ENCODE peak calls at places on chromosomes 13 and 19, in six cellular contexts. One of them, this sample, is unnamed.

GRCh38 chr19:45887311-45887710 is 1.4 kb upstream of the IRF2BP1 start:
- DNase-seq in heart right ventricle: no peak
- DNase-seq in aorta: no peak
- DNase-seq in coronary artery: no peak
- DNase-seq in uterus: peak; percentile 72
- DNase-seq in IMR-90: no peak
- DNase-seq in this sample: no peak

GRCh38 chr19:47726467-47726866 is 13.2 kb downstream of the EHD2 start:
- DNase-seq in IMR-90: peak; percentile 76
- DNase-seq in uterus: no peak
- DNase-seq in heart right ventricle: no peak
- DNase-seq in aorta: no peak
- DNase-seq in coronary artery: no peak
- DNase-seq in this sample: no peak

GRCh38 chr19:48194041-48194871 is 23.8 kb downstream of the ZSWIM9 start:
- DNase-seq in heart right ventricle: no peak
- DNase-seq in coronary artery: no peak
- DNase-seq in IMR-90: peak; percentile 7
- DNase-seq in aorta: no peak
- DNase-seq in uterus: no peak
- DNase-seq in this sample: no peak

GRCh38 chr13:106417467-106418110 is 117.9 kb downstream of the EFNB2 start:
- DNase-seq in coronary artery: no peak
- DNase-seq in IMR-90: no peak
- DNase-seq in uterus: no peak
- DNase-seq in heart right ventricle: no peak
- DNase-seq in aorta: no peak
- DNase-seq in this sample: no peak

GRCh38 chr19:50486823-50487515 is 10.3 kb upstream of the GARIN5A start:
- DNase-seq in heart right ventricle: no peak
- DNase-seq in uterus: no peak
- DNase-seq in aorta: no peak
- DNase-seq in IMR-90: peak; percentile 19
- DNase-seq in coronary artery: no peak
- DNase-seq in this sample: no peak

GRCh38 chr19:49348305-49349188 is 13.3 kb downstream of the CD37 start:
- DNase-seq in coronary artery: no peak
- DNase-seq in aorta: no peak
- DNase-seq in heart right ventricle: no peak
- DNase-seq in IMR-90: no peak
- DNase-seq in uterus: no peak
- DNase-seq in this sample: no peak

GRCh38 chr13:46575843-46576242 is 22.9 kb downstream of the LRCH1 start:
- DNase-seq in heart right ventricle: no peak
- DNase-seq in coronary artery: no peak
- DNase-seq in IMR-90: peak; percentile 89
- DNase-seq in uterus: no peak
- DNase-seq in aorta: no peak
- DNase-seq in this sample: peak; percentile 63

GRCh38 chr19:55115446-55116065 is 1.9 kb downstream of the PPP1R12C start:
- DNase-seq in IMR-90: peak; percentile 62
- DNase-seq in heart right ventricle: no peak
- DNase-seq in coronary artery: no peak
- DNase-seq in aorta: no peak
- DNase-seq in uterus: peak; percentile 50
- DNase-seq in this sample: no peak

GRCh38 chr13:110528371-110528770 is 33.2 kb downstream of the RAB20 start:
- DNase-seq in aorta: peak; percentile 39
- DNase-seq in uterus: no peak
- DNase-seq in heart right ventricle: no peak
- DNase-seq in coronary artery: no peak
- DNase-seq in IMR-90: peak; percentile 64
- DNase-seq in this sample: no peak

GRCh38 chr19:4568884-4569283 is 9.4 kb upstream of the SEMA6B start:
- DNase-seq in coronary artery: no peak
- DNase-seq in uterus: no peak
- DNase-seq in aorta: no peak
- DNase-seq in IMR-90: no peak
- DNase-seq in heart right ventricle: no peak
- DNase-seq in this sample: no peak

GRCh38 chr19:28482221-28482620 is 730.7 kb downstream of the UQCRFS1 start:
- DNase-seq in IMR-90: no peak
- DNase-seq in coronary artery: no peak
- DNase-seq in uterus: no peak
- DNase-seq in aorta: no peak
- DNase-seq in heart right ventricle: no peak
- DNase-seq in this sample: no peak

GRCh38 chr13:43285891-43286602 is 262.7 kb downstream of the DNAJC15 start:
- DNase-seq in IMR-90: peak; percentile 68
- DNase-seq in aorta: no peak
- DNase-seq in heart right ventricle: no peak
- DNase-seq in coronary artery: no peak
- DNase-seq in uterus: no peak
- DNase-seq in this sample: no peak

GRCh38 chr13:100203696-100204367 is 114.9 kb downstream of the PCCA start:
- DNase-seq in coronary artery: no peak
- DNase-seq in aorta: no peak
- DNase-seq in uterus: no peak
- DNase-seq in IMR-90: peak; percentile 78
- DNase-seq in heart right ventricle: no peak
- DNase-seq in this sample: no peak

GRCh38 chr19:53958168-53958571 is 4.6 kb upstream of the CACNG8 start:
- DNase-seq in uterus: no peak
- DNase-seq in aorta: no peak
- DNase-seq in coronary artery: no peak
- DNase-seq in IMR-90: no peak
- DNase-seq in heart right ventricle: no peak
- DNase-seq in this sample: no peak

GRCh38 chr19:56942749-56943148 is 102.2 kb upstream of the PEG3 start:
- DNase-seq in uterus: peak; percentile 38
- DNase-seq in IMR-90: no peak
- DNase-seq in aorta: peak; percentile 59
- DNase-seq in coronary artery: peak; percentile 79
- DNase-seq in heart right ventricle: peak; percentile 36
- DNase-seq in this sample: no peak

GRCh38 chr13:41587490-41587889 is 130.1 kb downstream of the RGCC start:
- DNase-seq in heart right ventricle: no peak
- DNase-seq in IMR-90: no peak
- DNase-seq in uterus: no peak
- DNase-seq in aorta: no peak
- DNase-seq in coronary artery: no peak
- DNase-seq in this sample: no peak

GRCh38 chr19:53771133-53771532 is 53.0 kb downstream of the NLRP12 start:
- DNase-seq in uterus: no peak
- DNase-seq in IMR-90: no peak
- DNase-seq in coronary artery: no peak
- DNase-seq in aorta: no peak
- DNase-seq in heart right ventricle: no peak
- DNase-seq in this sample: no peak

GRCh38 chr13:64453831-64454230 is 2776.3 kb downstream of the PCDH9 start:
- DNase-seq in uterus: no peak
- DNase-seq in IMR-90: peak; percentile 1
- DNase-seq in heart right ventricle: no peak
- DNase-seq in aorta: no peak
- DNase-seq in coronary artery: no peak
- DNase-seq in this sample: no peak

GRCh38 chr13:83355042-83355441 is 527.2 kb downstream of the SLITRK1 start:
- DNase-seq in aorta: no peak
- DNase-seq in IMR-90: no peak
- DNase-seq in heart right ventricle: no peak
- DNase-seq in uterus: no peak
- DNase-seq in coronary artery: no peak
- DNase-seq in this sample: no peak

GRCh38 chr19:33434886-33435705 is 61.6 kb downstream of the CEBPG start:
- DNase-seq in uterus: no peak
- DNase-seq in aorta: peak; percentile 31
- DNase-seq in coronary artery: no peak
- DNase-seq in IMR-90: peak; percentile 32
- DNase-seq in heart right ventricle: no peak
- DNase-seq in this sample: no peak

DNA sequence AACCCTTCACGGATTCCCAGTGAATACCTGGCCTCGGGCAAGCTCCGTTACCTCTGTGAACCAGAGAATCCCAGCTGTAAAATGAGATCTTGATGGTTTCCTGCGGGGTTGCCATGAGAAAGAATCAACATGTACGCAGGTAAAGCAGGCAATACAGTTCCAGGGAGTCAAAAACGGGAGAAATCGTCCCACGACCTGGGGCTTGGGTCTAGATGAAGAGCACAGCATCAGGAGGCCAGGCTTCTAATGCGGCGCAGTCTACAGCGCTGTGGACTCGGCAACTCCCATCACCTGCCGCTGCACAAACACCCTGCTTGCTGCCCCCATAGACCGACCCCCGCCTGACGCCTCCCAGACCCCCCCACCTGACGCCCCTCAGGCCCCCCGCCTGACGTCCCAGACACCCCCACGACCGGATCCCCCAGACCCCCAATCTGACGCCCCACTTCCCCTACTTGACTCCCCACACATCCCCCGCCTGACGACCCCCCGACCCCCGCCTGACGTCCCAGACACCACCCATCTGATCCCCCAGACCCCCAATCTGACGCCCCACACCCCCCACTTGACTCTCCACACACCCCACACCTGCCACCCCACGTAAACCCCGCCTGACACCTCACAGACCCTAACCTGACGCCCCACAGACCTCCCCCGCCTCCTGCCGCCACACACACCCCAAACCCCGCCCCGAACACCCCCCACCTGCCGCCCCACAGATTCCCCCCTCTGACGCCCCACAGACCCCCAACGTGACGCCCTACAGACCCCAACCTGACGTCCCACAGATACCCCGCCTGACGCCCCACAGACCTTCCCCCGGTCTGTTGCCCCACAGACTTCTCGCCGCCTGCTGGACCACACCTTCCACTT is 589 bp downstream of the LIG4 start:
- DNase-seq in uterus: no peak
- DNase-seq in heart right ventricle: peak; percentile 17
- DNase-seq in IMR-90: no peak
- DNase-seq in aorta: peak; percentile 55
- DNase-seq in coronary artery: no peak
- DNase-seq in this sample: no peak
- H3K4me3 ChIP-seq in uterus: peak overlapping the region; percentile 40
- H3K4me3 ChIP-seq in heart right ventricle: peak overlapping the region; percentile 56
- H3K4me3 ChIP-seq in IMR-90: peak overlapping the region; percentile 46
- H3K4me3 ChIP-seq in aorta: peak overlapping the region; percentile 73
- H3K4me3 ChIP-seq in coronary artery: peak overlapping the region; percentile 79
- H3K4me3 ChIP-seq in this sample: peak overlapping the region; percentile 61

GRCh38 chr19:44777715-44778347 is at the start of gene CBLC:
- DNase-seq in heart right ventricle: no peak
- DNase-seq in uterus: no peak
- DNase-seq in coronary artery: no peak
- DNase-seq in IMR-90: no peak
- DNase-seq in aorta: no peak
- DNase-seq in this sample: no peak
- H3K27ac ChIP-seq in heart right ventricle: no peak within 1 kb of the TSS
- H3K27ac ChIP-seq in uterus: no peak within 1 kb of the TSS
- H3K27ac ChIP-seq in coronary artery: no peak within 1 kb of the TSS
- H3K27ac ChIP-seq in IMR-90: no peak within 1 kb of the TSS
- H3K27ac ChIP-seq in aorta: no peak within 1 kb of the TSS
- H3K27ac ChIP-seq in this sample: no peak within 1 kb of the TSS

GRCh38 chr19:14496029-14496848 is at the start of gene GIPC1:
- DNase-seq in heart right ventricle: peak; percentile 97
- DNase-seq in IMR-90: peak; percentile 99
- DNase-seq in coronary artery: peak; percentile 98
- DNase-seq in uterus: peak; percentile 96
- DNase-seq in aorta: peak; percentile 97
- DNase-seq in this sample: peak; percentile 97

GRCh38 chr19:14494910-14495677 is 833 bp downstream of the GIPC1 start:
- DNase-seq in heart right ventricle: no peak
- DNase-seq in coronary artery: no peak
- DNase-seq in uterus: no peak
- DNase-seq in IMR-90: no peak
- DNase-seq in aorta: no peak
- DNase-seq in this sample: no peak

GRCh38 chr19:14495678-14496028 is 274 bp downstream of the GIPC1 start:
- DNase-seq in coronary artery: no peak
- DNase-seq in heart right ventricle: no peak
- DNase-seq in uterus: no peak
- DNase-seq in IMR-90: no peak
- DNase-seq in aorta: no peak
- DNase-seq in this sample: no peak

GRCh38 chr19:14497347-14497921 is 1.5 kb upstream of the GIPC1 start:
- DNase-seq in uterus: no peak
- DNase-seq in coronary artery: no peak
- DNase-seq in heart right ventricle: peak; percentile 22
- DNase-seq in aorta: no peak
- DNase-seq in IMR-90: no peak
- DNase-seq in this sample: peak; percentile 68

GRCh38 chr19:14496849-14497346 is 971 bp upstream of the GIPC1 start:
- DNase-seq in IMR-90: no peak
- DNase-seq in coronary artery: no peak
- DNase-seq in aorta: no peak
- DNase-seq in heart right ventricle: no peak
- DNase-seq in uterus: no peak
- DNase-seq in this sample: no peak
- H3K4me3 ChIP-seq in IMR-90: no peak overlapping the region
- H3K4me3 ChIP-seq in coronary artery: peak overlapping the region; percentile 85
- H3K4me3 ChIP-seq in aorta: no peak overlapping the region
- H3K4me3 ChIP-seq in heart right ventricle: peak overlapping the region; percentile 89
- H3K4me3 ChIP-seq in uterus: peak overlapping the region; percentile 65
- H3K4me3 ChIP-seq in this sample: peak overlapping the region; percentile 93

GRCh38 chr13:59527500-59527899 is 636.2 kb downstream of the DIAPH3 start:
- DNase-seq in IMR-90: no peak
- DNase-seq in coronary artery: no peak
- DNase-seq in aorta: no peak
- DNase-seq in uterus: no peak
- DNase-seq in heart right ventricle: no peak
- DNase-seq in this sample: no peak

GRCh38 chr13:59533561-59534337 is 630.0 kb downstream of the DIAPH3 start:
- DNase-seq in aorta: no peak
- DNase-seq in heart right ventricle: no peak
- DNase-seq in uterus: no peak
- DNase-seq in coronary artery: no peak
- DNase-seq in IMR-90: peak; percentile 34
- DNase-seq in this sample: no peak

GRCh38 chr13:59534806-59535205 is 628.9 kb downstream of the DIAPH3 start:
- DNase-seq in uterus: no peak
- DNase-seq in heart right ventricle: no peak
- DNase-seq in aorta: no peak
- DNase-seq in IMR-90: no peak
- DNase-seq in coronary artery: no peak
- DNase-seq in this sample: no peak

GRCh38 chr13:59532405-59532804 is 631.3 kb downstream of the DIAPH3 start:
- DNase-seq in IMR-90: no peak
- DNase-seq in heart right ventricle: no peak
- DNase-seq in coronary artery: no peak
- DNase-seq in uterus: no peak
- DNase-seq in aorta: no peak
- DNase-seq in this sample: no peak

DNA sequence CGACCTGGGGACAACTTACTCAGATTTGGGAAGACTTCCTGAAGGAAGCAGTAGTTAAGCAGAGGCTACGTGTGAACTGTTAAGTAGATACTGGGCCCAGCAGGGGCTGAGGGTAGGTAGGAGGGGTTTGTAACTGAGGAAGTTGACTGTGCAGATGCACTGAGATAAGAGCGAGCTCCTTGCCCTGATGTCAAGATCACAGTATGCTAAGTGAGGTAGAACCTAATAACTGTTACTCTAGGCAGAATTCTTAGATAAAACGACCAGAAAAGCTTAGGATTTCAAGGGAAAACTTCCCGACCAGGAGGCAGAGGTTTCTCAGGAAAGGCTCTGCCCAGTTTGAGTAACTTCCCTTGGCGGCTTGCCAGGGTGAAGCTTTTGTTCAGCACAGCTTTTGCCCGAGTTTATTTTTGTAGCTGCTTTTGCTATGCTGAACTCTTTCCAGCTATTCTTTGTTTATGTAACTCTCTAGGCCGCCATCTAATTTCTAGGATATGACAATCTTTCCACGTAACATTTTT is 632.1 kb downstream of the DIAPH3 start:
- DNase-seq in uterus: peak; percentile 77
- DNase-seq in coronary artery: no peak
- DNase-seq in IMR-90: peak; percentile 89
- DNase-seq in heart right ventricle: peak; percentile 81
- DNase-seq in aorta: peak; percentile 89
- DNase-seq in this sample: peak; percentile 82
- H3K27ac ChIP-seq in uterus: peak overlapping the region; percentile 62
- H3K27ac ChIP-seq in coronary artery: no peak overlapping the region
- H3K27ac ChIP-seq in IMR-90: peak overlapping the region; percentile 32
- H3K27ac ChIP-seq in heart right ventricle: peak overlapping the region; percentile 69
- H3K27ac ChIP-seq in aorta: no peak overlapping the region
- H3K27ac ChIP-seq in this sample: peak overlapping the region; percentile 46